ENCODE peak calls at places on chromosomes 11 and 22, in nine cellular contexts. M, G, Y, J, C, X, E, R and K are unnamed samples.

GRCh38 chr11:36258730-36259360 is 30.4 kb downstream of the COMMD9 start:
- DNase-seq in M (no peak), G (peak), Y (peak), J (peak), C (peak), X (peak), E (peak), R (no peak), K (peak)

GRCh38 chr22:32584650-32585049 is 110.0 kb downstream of the FBXO7 start:
- DNase-seq in M (no peak), G (no peak), Y (no peak), J (no peak), C (no peak), X (no peak), E (peak), R (no peak), K (no peak)

GRCh38 chr11:27795955-27796861 is 96.0 kb upstream of the BDNF start:
- DNase-seq in M (no peak), G (no peak), Y (no peak), J (no peak), C (no peak), X (no peak), E (no peak), R (no peak), K (no peak)

GRCh38 chr11:110470716-110471115 is 41.0 kb downstream of the FDX1 start:
- DNase-seq in M (no peak), G (no peak), Y (no peak), J (no peak), C (no peak), X (no peak), E (no peak), R (no peak), K (no peak)

GRCh38 chr11:123235117-123235686 is 40.2 kb upstream of the CLMP start:
- DNase-seq in M (no peak), G (no peak), Y (no peak), J (peak), C (no peak), X (peak), E (peak), R (no peak), K (no peak)

GRCh38 chr22:47055073-47055355 is 292.6 kb downstream of the TBC1D22A start:
- DNase-seq in M (no peak), G (no peak), Y (no peak), J (no peak), C (no peak), X (no peak), E (no peak), R (no peak), K (no peak)

GRCh38 chr22:38751422-38752346 is 4.1 kb downstream of the SUN2 start:
- DNase-seq in M (no peak), G (no peak), Y (peak), J (no peak), C (no peak), X (peak), E (no peak), R (no peak), K (peak)

GRCh38 chr11:10374386-10374785 is 69.5 kb downstream of the ADM start:
- DNase-seq in M (no peak), G (no peak), Y (no peak), J (no peak), C (no peak), X (no peak), E (no peak), R (no peak), K (no peak)

GRCh38 chr22:48301421-48301820 is 1526.3 kb downstream of the BRD1 start:
- DNase-seq in M (no peak), G (no peak), Y (no peak), J (no peak), C (no peak), X (no peak), E (no peak), R (no peak), K (no peak)

GRCh38 chr11:59142530-59143507 is at the start of gene FAM111A:
- DNase-seq in M (peak), G (peak), Y (peak), J (peak), C (peak), X (peak), E (peak), R (peak), K (peak)
- TF ChIP-seq CTCF in M (peak), G (peak), Y (no peak), J (no peak), C (peak), X (no peak), E (peak), R (no peak), K (peak)

DNA sequence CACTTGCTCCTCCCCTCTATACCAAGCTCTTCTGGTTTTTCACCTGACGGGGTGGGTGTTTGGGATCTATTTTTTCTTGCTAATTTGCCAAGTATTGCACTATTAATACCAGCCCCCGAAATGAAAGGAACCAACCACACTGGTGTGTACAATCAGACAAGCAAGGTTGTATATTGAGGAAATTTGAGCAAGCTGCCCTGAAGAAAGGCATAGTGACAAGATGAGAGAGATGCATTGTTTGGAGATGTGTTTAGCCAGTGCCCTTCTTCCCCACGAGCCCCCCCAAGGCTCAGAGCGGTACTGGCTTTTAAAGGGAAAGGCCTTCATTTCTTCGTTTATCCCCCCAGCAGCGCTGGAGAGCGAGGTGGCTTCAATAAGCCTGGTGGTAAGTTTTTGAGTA is 15.2 kb upstream of the GAS2L1 start:
- DNase-seq in M (no peak), G (no peak), Y (no peak), J (no peak), C (no peak), X (no peak), E (no peak), R (no peak), K (no peak)
- TF ChIP-seq CTCF in M (no peak), G (no peak), Y (no peak), J (no peak), C (no peak), X (no peak), E (no peak), R (no peak), K (no peak)

GRCh38 chr11:65354265-65355012 is at the start of gene TIGD3:
- DNase-seq in M (peak), G (peak), Y (peak), J (peak), C (peak), X (peak), E (peak), R (peak), K (peak)
- TF ChIP-seq CTCF in M (no peak), G (no peak), Y (no peak), J (no peak), C (no peak), X (no peak), E (no peak), R (no peak), K (no peak)

GRCh38 chr11:35145249-35145648 is 6.3 kb downstream of the CD44 start:
- DNase-seq in M (no peak), G (no peak), Y (peak), J (no peak), C (no peak), X (peak), E (no peak), R (no peak), K (peak)

GRCh38 chr11:35144811-35145210 is 5.8 kb downstream of the CD44 start:
- DNase-seq in M (no peak), G (no peak), Y (peak), J (no peak), C (no peak), X (no peak), E (peak), R (no peak), K (no peak)

GRCh38 chr11:35143509-35144102 is 4.6 kb downstream of the CD44 start:
- DNase-seq in M (no peak), G (no peak), Y (no peak), J (no peak), C (no peak), X (no peak), E (no peak), R (no peak), K (no peak)

GRCh38 chr11:35142481-35143207 is 3.7 kb downstream of the CD44 start:
- DNase-seq in M (peak), G (no peak), Y (no peak), J (peak), C (no peak), X (peak), E (peak), R (no peak), K (no peak)

DNA sequence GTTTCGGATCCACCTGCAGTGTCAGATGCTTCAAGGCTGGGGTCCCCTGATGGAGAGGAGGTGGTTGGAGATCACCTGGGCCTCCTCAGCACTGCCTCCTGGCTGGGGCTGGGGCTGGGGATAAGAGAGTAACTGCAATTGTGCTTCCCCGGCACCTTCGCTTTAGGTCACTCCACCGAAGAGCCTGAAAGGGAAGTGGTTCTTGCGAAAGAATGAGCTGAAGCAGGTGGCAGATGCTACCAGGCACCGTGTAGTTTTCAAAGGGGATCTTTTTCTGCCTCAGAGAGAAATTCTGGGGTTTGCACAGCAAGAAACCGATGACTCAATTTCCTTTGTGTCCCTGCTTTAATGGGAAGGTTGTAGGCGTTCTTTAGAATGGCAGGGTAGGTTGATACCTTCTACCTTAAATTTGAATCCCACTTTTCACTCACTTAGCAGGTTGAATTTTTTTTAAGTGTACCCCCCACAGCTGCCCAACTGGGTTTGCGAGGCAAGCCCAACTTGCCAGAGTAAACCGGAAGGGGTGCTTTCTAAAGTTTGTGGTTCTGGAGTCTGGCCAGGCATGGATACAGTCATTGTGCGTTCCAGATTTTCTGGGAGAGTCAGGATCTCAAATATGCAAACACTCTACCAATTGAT is 5.3 kb downstream of the CD44 start:
- DNase-seq in M (no peak), G (no peak), Y (peak), J (no peak), C (peak), X (peak), E (peak), R (no peak), K (peak)
- TF ChIP-seq CTCF in M (no peak), G (no peak), Y (no peak), J (no peak), C (no peak), X (no peak), E (no peak), R (no peak), K (no peak)

DNA sequence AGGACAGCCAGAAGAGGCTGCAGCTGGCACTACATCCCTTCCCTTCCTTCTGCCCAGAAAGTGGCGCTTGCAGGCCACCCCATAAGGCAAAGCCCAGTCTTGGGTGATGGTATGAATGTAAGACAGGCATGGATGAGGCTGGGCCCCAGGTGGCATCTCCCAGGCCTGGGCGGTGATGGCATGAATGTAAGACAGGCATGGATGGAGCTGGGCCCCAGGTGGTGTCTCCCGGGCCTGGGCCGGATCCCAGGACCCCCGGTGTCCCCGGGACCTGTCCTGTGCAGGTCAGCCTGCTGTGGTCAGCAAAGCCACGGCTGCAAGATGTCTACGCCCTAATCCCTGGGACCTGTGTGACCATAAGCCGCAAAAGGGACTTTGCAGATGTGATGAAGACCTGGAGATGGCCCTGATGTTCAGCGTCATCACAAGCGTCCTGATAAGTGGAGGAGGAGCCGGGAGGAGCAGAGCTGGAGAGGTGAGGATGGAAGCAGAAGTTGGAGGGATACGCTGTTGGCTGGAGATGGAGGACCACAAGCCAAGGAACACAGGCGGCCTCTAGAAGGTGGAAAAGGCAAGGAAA is 181.1 kb downstream of the CTTN start:
- DNase-seq in M (no peak), G (no peak), Y (no peak), J (no peak), C (no peak), X (no peak), E (no peak), R (no peak), K (no peak)
- TF ChIP-seq CTCF in M (no peak), G (no peak), Y (no peak), J (no peak), C (no peak), X (no peak), E (no peak), R (no peak), K (no peak)

GRCh38 chr11:59263225-59263894 is 50.6 kb upstream of the MPEG1 start:
- DNase-seq in M (no peak), G (no peak), Y (peak), J (peak), C (no peak), X (peak), E (no peak), R (no peak), K (no peak)
- TF ChIP-seq CTCF in M (no peak), G (no peak), Y (peak), J (peak), C (no peak), X (no peak), E (no peak), R (no peak), K (peak)